ENCODE peak calls at places on chromosome 20, in six cellular contexts. L is GF-D8, J is fibroblast of pulmonary artery, G is GM13976, P is heart left ventricle, O is dorsolateral prefrontal cortex. U is an unnamed sample.

GRCh38 chr20:1471242-1471641 is 4.6 kb upstream of the NSFL1C start:
- DNase-seq in L (no peak), J (no peak), G (no peak), P (no peak), O (no peak), U (no peak)

GRCh38 chr20:1417273-1417672 is 24.4 kb upstream of the FKBP1A start:
- DNase-seq in L (no peak), J (peak; percentile 42), G (no peak), P (no peak), O (no peak), U (no peak)

GRCh38 chr20:37501940-37502339 is 19.1 kb upstream of the NNAT start:
- DNase-seq in L (no peak), J (no peak), G (no peak), P (no peak), O (no peak), U (no peak)

GRCh38 chr20:54624701-54625472 is 149.5 kb downstream of the DOK5 start:
- DNase-seq in L (no peak), J (peak; percentile 48), G (no peak), P (peak; percentile 34), O (peak; percentile 80), U (peak; percentile 33)

GRCh38 chr20:50744143-50744792 is 12.9 kb downstream of the PARD6B start:
- DNase-seq in L (no peak), J (peak; percentile 91), G (no peak), P (peak; percentile 61), O (no peak), U (peak; percentile 21)

GRCh38 chr20:63345328-63346100 is 15.6 kb downstream of the CHRNA4 start:
- DNase-seq in L (no peak), J (no peak), G (no peak), P (peak; percentile 40), O (no peak), U (peak; percentile 31)

GRCh38 chr20:20366896-20367680 is 816 bp upstream of the INSM1 start:
- DNase-seq in L (no peak), J (no peak), G (no peak), P (no peak), O (peak; percentile 37), U (no peak)

GRCh38 chr20:44576297-44576696 is 6.1 kb upstream of the PKIG start:
- DNase-seq in L (peak; percentile 72), J (peak; percentile 67), G (peak; percentile 53), P (peak; percentile 50), O (no peak), U (no peak)